ENCODE peak calls at places on chromosome 2, in nine cellular contexts. F is prostate gland, N is tibial nerve, E is Peyer's patch, T is IMR-90, U is uterus, Q is A549, W is heart left ventricle, X is breast epithelium. P is an unnamed sample. For H3K4me1, the result is how much of the 10 kb centered on the place peaks cover.

GRCh38 chr2:175463639-175464310 is 282.3 kb upstream of the ATP5MC3 start:
- DNase-seq in F (peak), N (no peak), E (no peak), T (no peak), U (no peak), Q (no peak), W (no peak), X (no peak), P (peak)

GRCh38 chr2:239235311-239235710 is 165.5 kb downstream of the HDAC4 start:
- DNase-seq in F (no peak), N (no peak), E (no peak), T (no peak), U (no peak), Q (no peak), W (no peak), X (no peak), P (no peak)

GRCh38 chr2:196453613-196454047 is 185.9 kb upstream of the CCDC150 start:
- DNase-seq in F (peak), N (peak), E (no peak), T (peak), U (no peak), Q (peak), W (no peak), X (no peak), P (peak)

GRCh38 chr2:209974566-209974965 is 27.9 kb upstream of the RPE start:
- DNase-seq in F (no peak), N (no peak), E (no peak), T (no peak), U (no peak), Q (no peak), W (no peak), X (no peak), P (no peak)

GRCh38 chr2:240858871-240859270 is 9.8 kb upstream of the AGXT start:
- DNase-seq in F (no peak), N (no peak), E (no peak), T (no peak), U (no peak), Q (no peak), W (no peak), X (no peak), P (no peak)

GRCh38 chr2:147530033-147530432 is 314.8 kb upstream of the ACVR2A start:
- DNase-seq in F (no peak), N (no peak), E (no peak), T (no peak), U (no peak), Q (no peak), W (no peak), X (no peak), P (no peak)

GRCh38 chr2:173940208-173941020 is 24.8 kb downstream of the SP3 start:
- DNase-seq in F (no peak), N (no peak), E (no peak), T (no peak), U (no peak), Q (no peak), W (no peak), X (no peak), P (no peak)

GRCh38 chr2:180980943-180981898 is 816 bp downstream of the UBE2E3 start:
- DNase-seq in F (peak), N (no peak), E (no peak), T (peak), U (no peak), Q (peak), W (peak), X (no peak), P (peak)

GRCh38 chr2:47767880-47768609 is 14.9 kb upstream of the MSH6 start:
- DNase-seq in F (peak), N (peak), E (peak), T (peak), U (peak), Q (peak), W (peak), X (peak), P (peak)

GRCh38 chr2:23673830-23674679 is 252.9 kb downstream of the ATAD2B start:
- DNase-seq in F (no peak), N (no peak), E (no peak), T (no peak), U (no peak), Q (no peak), W (no peak), X (no peak), P (no peak)

GRCh38 chr2:64036343-64036742 is 17.1 kb upstream of the VPS54 start:
- DNase-seq in F (no peak), N (no peak), E (no peak), T (peak), U (no peak), Q (no peak), W (no peak), X (no peak), P (no peak)

GRCh38 chr2:120866071-120866470 is 130.4 kb downstream of the GLI2 start:
- DNase-seq in F (no peak), N (no peak), E (peak), T (no peak), U (no peak), Q (no peak), W (no peak), X (no peak), P (no peak)

GRCh38 chr2:240128608-240129144 is 7.4 kb downstream of the COPS9 start:
- DNase-seq in F (no peak), N (no peak), E (peak), T (no peak), U (no peak), Q (no peak), W (no peak), X (peak), P (no peak)

GRCh38 chr2:120175000-120175581 is 48.1 kb downstream of the TMEM185B start:
- DNase-seq in F (peak), N (peak), E (no peak), T (peak), U (no peak), Q (peak), W (no peak), X (no peak), P (no peak)

DNA sequence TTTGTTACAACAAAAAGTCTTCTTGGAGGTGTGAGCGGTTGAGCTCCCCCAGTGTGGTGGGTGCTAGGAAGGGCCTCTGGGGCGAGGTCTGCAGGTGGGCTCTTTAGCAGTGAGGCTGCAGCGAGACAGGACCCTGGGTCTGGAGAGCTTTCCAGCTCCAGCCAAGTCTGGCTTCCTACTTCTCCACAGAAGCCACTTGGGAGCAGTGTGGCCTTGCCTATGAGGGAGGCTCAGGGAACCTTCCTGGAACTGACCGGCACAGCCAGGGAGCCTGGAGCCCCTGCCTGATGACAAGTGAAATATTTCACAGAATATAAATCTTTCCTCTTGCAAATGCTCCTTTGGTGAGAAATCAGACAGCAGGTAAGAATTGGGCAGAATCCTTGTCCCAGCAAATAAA is 289.6 kb upstream of the SPRED2 start:
- DNase-seq in F (no peak), N (no peak), E (no peak), T (peak), U (peak), Q (peak), W (peak), X (no peak), P (peak)
- TF ChIP-seq CTCF in F (no peak), N (peak), E (no peak), T (peak), U (peak), Q (no peak), W (peak), X (no peak), P (no peak)

GRCh38 chr2:20506281-20506685 is 59.4 kb downstream of the RHOB start:
- DNase-seq in F (no peak), N (no peak), E (no peak), T (peak), U (no peak), Q (peak), W (no peak), X (no peak), P (no peak)
- H3K4me1 ChIP-seq in F (under half), N (under half), E (under half), T (under half), U (under half), Q (under half), W (under half), X (under half), P (under half)

GRCh38 chr2:156320491-156320896 is 12.0 kb downstream of the NR4A2 start:
- DNase-seq in F (no peak), N (no peak), E (no peak), T (peak), U (peak), Q (peak), W (peak), X (no peak), P (peak)

GRCh38 chr2:156321243-156321904 is 11.1 kb downstream of the NR4A2 start:
- DNase-seq in F (no peak), N (no peak), E (peak), T (no peak), U (no peak), Q (no peak), W (peak), X (no peak), P (peak)

GRCh38 chr2:156323754-156324153 is 8.8 kb downstream of the NR4A2 start:
- DNase-seq in F (no peak), N (no peak), E (no peak), T (no peak), U (no peak), Q (no peak), W (no peak), X (no peak), P (no peak)

GRCh38 chr2:156322681-156323211 is 9.8 kb downstream of the NR4A2 start:
- DNase-seq in F (no peak), N (no peak), E (no peak), T (no peak), U (no peak), Q (no peak), W (peak), X (no peak), P (no peak)

GRCh38 chr2:156322103-156322671 is 10.3 kb downstream of the NR4A2 start:
- DNase-seq in F (no peak), N (no peak), E (peak), T (no peak), U (no peak), Q (no peak), W (no peak), X (no peak), P (peak)
- TF ChIP-seq POLR2A in F (no peak), N (no peak), E (no peak), T (no peak), U (no peak), Q (no peak), W (no peak), X (no peak), P (no peak)

GRCh38 chr2:139156730-139157129 is 376.5 kb upstream of the NXPH2 start:
- DNase-seq in F (no peak), N (no peak), E (no peak), T (no peak), U (no peak), Q (no peak), W (no peak), X (no peak), P (no peak)
- TF ChIP-seq CTCF in F (no peak), N (no peak), E (no peak), T (no peak), U (no peak), Q (no peak), W (no peak), X (no peak), P (no peak)